ENCODE peak calls at places on chromosomes 2 and 18, in four cellular contexts. One of them, this sample, is unnamed.

GRCh38 chr2:9950521-9951271 is 797 bp upstream of the GRHL1 start:
- DNase-seq in upper lobe of left lung: peak
- DNase-seq in psoas muscle: peak
- DNase-seq in fibroblast of lung: no peak
- DNase-seq in this sample: no peak

GRCh38 chr2:195570329-195570728 is 86.7 kb upstream of the SLC39A10 start:
- DNase-seq in psoas muscle: no peak
- DNase-seq in upper lobe of left lung: no peak
- DNase-seq in fibroblast of lung: no peak
- DNase-seq in this sample: no peak

GRCh38 chr2:188623995-188624643 is 332.4 kb downstream of the GULP1 start:
- DNase-seq in fibroblast of lung: peak
- DNase-seq in psoas muscle: no peak
- DNase-seq in upper lobe of left lung: no peak
- DNase-seq in this sample: no peak

GRCh38 chr2:144648837-144649485 is 129.0 kb upstream of the ZEB2 start:
- DNase-seq in fibroblast of lung: no peak
- DNase-seq in upper lobe of left lung: no peak
- DNase-seq in psoas muscle: no peak
- DNase-seq in this sample: no peak

GRCh38 chr2:237724811-237725478 is 73.6 kb upstream of the RBM44 start:
- DNase-seq in fibroblast of lung: no peak
- DNase-seq in psoas muscle: no peak
- DNase-seq in upper lobe of left lung: no peak
- DNase-seq in this sample: no peak

GRCh38 chr2:8597526-8598225 is 84.2 kb upstream of the ID2 start:
- DNase-seq in upper lobe of left lung: no peak
- DNase-seq in fibroblast of lung: no peak
- DNase-seq in psoas muscle: no peak
- DNase-seq in this sample: no peak

GRCh38 chr2:43541165-43541564 is 54.7 kb downstream of the THADA start:
- DNase-seq in fibroblast of lung: no peak
- DNase-seq in psoas muscle: no peak
- DNase-seq in upper lobe of left lung: no peak
- DNase-seq in this sample: no peak

GRCh38 chr2:3185256-3185655 is 192.4 kb downstream of the EIPR1 start:
- DNase-seq in fibroblast of lung: no peak
- DNase-seq in upper lobe of left lung: no peak
- DNase-seq in psoas muscle: no peak
- DNase-seq in this sample: no peak

GRCh38 chr2:190513877-190514276 is 20.6 kb downstream of the NEMP2 start:
- DNase-seq in upper lobe of left lung: no peak
- DNase-seq in psoas muscle: no peak
- DNase-seq in fibroblast of lung: no peak
- DNase-seq in this sample: no peak

GRCh38 chr2:160309585-160309984 is 109.5 kb upstream of the ITGB6 start:
- DNase-seq in fibroblast of lung: no peak
- DNase-seq in psoas muscle: no peak
- DNase-seq in upper lobe of left lung: no peak
- DNase-seq in this sample: no peak

GRCh38 chr18:48754993-48755473 is 195.7 kb downstream of the SMAD7 start:
- DNase-seq in fibroblast of lung: no peak
- DNase-seq in psoas muscle: no peak
- DNase-seq in upper lobe of left lung: no peak
- DNase-seq in this sample: no peak

GRCh38 chr2:237512774-237513466 is 25.9 kb downstream of the MLPH start:
- DNase-seq in upper lobe of left lung: no peak
- DNase-seq in fibroblast of lung: peak
- DNase-seq in psoas muscle: peak
- DNase-seq in this sample: peak

GRCh38 chr2:8219631-8220393 is 462.0 kb upstream of the ID2 start:
- DNase-seq in psoas muscle: peak
- DNase-seq in upper lobe of left lung: peak
- DNase-seq in fibroblast of lung: no peak
- DNase-seq in this sample: no peak

GRCh38 chr18:48719988-48720654 is 181.3 kb downstream of the CTIF start:
- DNase-seq in fibroblast of lung: no peak
- DNase-seq in upper lobe of left lung: no peak
- DNase-seq in psoas muscle: no peak
- DNase-seq in this sample: no peak

GRCh38 chr2:25165992-25166618 is 2.3 kb downstream of the POMC start:
- DNase-seq in fibroblast of lung: no peak
- DNase-seq in upper lobe of left lung: no peak
- DNase-seq in psoas muscle: no peak
- DNase-seq in this sample: peak

GRCh38 chr18:25826823-25827617 is 263.4 kb downstream of the SS18 start:
- DNase-seq in psoas muscle: no peak
- DNase-seq in fibroblast of lung: peak
- DNase-seq in upper lobe of left lung: no peak
- DNase-seq in this sample: no peak

GRCh38 chr2:19346983-19347618 is 11.3 kb downstream of the OSR1 start:
- DNase-seq in upper lobe of left lung: no peak
- DNase-seq in psoas muscle: no peak
- DNase-seq in fibroblast of lung: no peak
- DNase-seq in this sample: no peak

GRCh38 chr18:57809190-57809589 is 6.1 kb upstream of the ATP8B1 start:
- DNase-seq in psoas muscle: no peak
- DNase-seq in fibroblast of lung: no peak
- DNase-seq in upper lobe of left lung: no peak
- DNase-seq in this sample: no peak

GRCh38 chr2:37365669-37366068 is 21.2 kb downstream of the QPCT start:
- DNase-seq in fibroblast of lung: no peak
- DNase-seq in upper lobe of left lung: no peak
- DNase-seq in psoas muscle: no peak
- DNase-seq in this sample: no peak

GRCh38 chr2:219628235-219628985 is 980 bp downstream of the SLC4A3 start:
- DNase-seq in upper lobe of left lung: peak
- DNase-seq in psoas muscle: no peak
- DNase-seq in fibroblast of lung: no peak
- DNase-seq in this sample: no peak

GRCh38 chr18:52339891-52340371 is at the start of gene DCC:
- DNase-seq in fibroblast of lung: peak
- DNase-seq in psoas muscle: no peak
- DNase-seq in upper lobe of left lung: peak
- DNase-seq in this sample: peak

GRCh38 chr2:101693991-101694588 is 3.4 kb upstream of the MAP4K4 start:
- DNase-seq in fibroblast of lung: no peak
- DNase-seq in upper lobe of left lung: no peak
- DNase-seq in psoas muscle: no peak
- DNase-seq in this sample: no peak

GRCh38 chr2:153595939-153596338 is 117.4 kb upstream of the RPRM start:
- DNase-seq in upper lobe of left lung: no peak
- DNase-seq in psoas muscle: no peak
- DNase-seq in fibroblast of lung: no peak
- DNase-seq in this sample: peak

GRCh38 chr2:174376967-174377366 is 18.6 kb upstream of the SCRN3 start:
- DNase-seq in upper lobe of left lung: no peak
- DNase-seq in psoas muscle: no peak
- DNase-seq in fibroblast of lung: no peak
- DNase-seq in this sample: no peak

GRCh38 chr2:43311276-43311675 is 84.9 kb upstream of the ZFP36L2 start:
- DNase-seq in psoas muscle: no peak
- DNase-seq in upper lobe of left lung: no peak
- DNase-seq in fibroblast of lung: peak
- DNase-seq in this sample: no peak

GRCh38 chr18:47932170-47932569 is 1.7 kb upstream of the SMAD2 start:
- DNase-seq in upper lobe of left lung: no peak
- DNase-seq in psoas muscle: no peak
- DNase-seq in fibroblast of lung: no peak
- DNase-seq in this sample: no peak

GRCh38 chr18:56684277-56684676 is 33.1 kb downstream of the WDR7 start:
- DNase-seq in upper lobe of left lung: no peak
- DNase-seq in psoas muscle: no peak
- DNase-seq in fibroblast of lung: no peak
- DNase-seq in this sample: no peak

GRCh38 chr2:232588680-232589585 is 38.4 kb downstream of the EIF4E2 start:
- DNase-seq in fibroblast of lung: peak
- DNase-seq in upper lobe of left lung: no peak
- DNase-seq in psoas muscle: peak
- DNase-seq in this sample: peak

GRCh38 chr18:70132999-70133398 is 72.5 kb downstream of the RTTN start:
- DNase-seq in psoas muscle: no peak
- DNase-seq in fibroblast of lung: peak
- DNase-seq in upper lobe of left lung: no peak
- DNase-seq in this sample: peak

GRCh38 chr18:68448736-68449135 is 266.2 kb downstream of the TMX3 start:
- DNase-seq in upper lobe of left lung: no peak
- DNase-seq in psoas muscle: no peak
- DNase-seq in fibroblast of lung: peak
- DNase-seq in this sample: no peak

GRCh38 chr2:165239230-165239629 is at the start of gene SCN2A:
- DNase-seq in psoas muscle: no peak
- DNase-seq in upper lobe of left lung: no peak
- DNase-seq in fibroblast of lung: peak
- DNase-seq in this sample: peak

GRCh38 chr2:29766191-29766590 is 155.2 kb downstream of the ALK start:
- DNase-seq in psoas muscle: no peak
- DNase-seq in fibroblast of lung: no peak
- DNase-seq in upper lobe of left lung: no peak
- DNase-seq in this sample: no peak

DNA sequence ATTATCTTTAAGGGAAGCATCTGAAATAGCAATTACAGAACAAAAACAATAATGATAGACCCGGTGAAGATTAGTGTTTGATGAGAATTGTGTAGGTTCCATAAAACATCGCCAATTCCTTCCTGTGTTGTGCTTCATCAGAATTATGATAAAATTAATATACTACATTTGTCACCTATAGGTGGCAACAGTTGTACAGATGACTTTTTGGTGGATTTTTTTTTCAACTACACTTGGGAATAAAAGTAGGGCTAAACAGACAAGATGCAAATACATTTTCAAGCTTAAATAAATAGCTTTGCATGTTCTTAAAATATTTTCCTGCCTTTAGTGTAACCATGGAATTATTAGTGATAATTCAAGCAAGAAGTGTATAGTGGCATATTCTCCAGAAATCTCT is 7.0 kb upstream of the LYPD1 start:
- DNase-seq in fibroblast of lung: peak
- DNase-seq in upper lobe of left lung: no peak
- DNase-seq in psoas muscle: no peak
- DNase-seq in this sample: no peak
- TF ChIP-seq CTCF in fibroblast of lung: no peak
- TF ChIP-seq CTCF in upper lobe of left lung: no peak
- TF ChIP-seq CTCF in psoas muscle: no peak
- TF ChIP-seq CTCF in this sample: no peak

GRCh38 chr2:191705726-191706125 is 27.8 kb downstream of the NABP1 start:
- DNase-seq in upper lobe of left lung: no peak
- DNase-seq in psoas muscle: no peak
- DNase-seq in fibroblast of lung: no peak
- DNase-seq in this sample: no peak
- H3K4me3 ChIP-seq in upper lobe of left lung: no peak
- H3K4me3 ChIP-seq in psoas muscle: no peak
- H3K4me3 ChIP-seq in fibroblast of lung: no peak
- H3K4me3 ChIP-seq in this sample: no peak

GRCh38 chr18:62802523-62802922 is 87.2 kb downstream of the PHLPP1 start:
- DNase-seq in upper lobe of left lung: no peak
- DNase-seq in fibroblast of lung: peak
- DNase-seq in psoas muscle: no peak
- DNase-seq in this sample: no peak
- TF ChIP-seq CTCF in upper lobe of left lung: no peak
- TF ChIP-seq CTCF in fibroblast of lung: no peak
- TF ChIP-seq CTCF in psoas muscle: no peak
- TF ChIP-seq CTCF in this sample: no peak

GRCh38 chr2:74119912-74120825 is 27.5 kb downstream of the BOLA3 start:
- DNase-seq in psoas muscle: peak
- DNase-seq in fibroblast of lung: peak
- DNase-seq in upper lobe of left lung: peak
- DNase-seq in this sample: peak

DNA sequence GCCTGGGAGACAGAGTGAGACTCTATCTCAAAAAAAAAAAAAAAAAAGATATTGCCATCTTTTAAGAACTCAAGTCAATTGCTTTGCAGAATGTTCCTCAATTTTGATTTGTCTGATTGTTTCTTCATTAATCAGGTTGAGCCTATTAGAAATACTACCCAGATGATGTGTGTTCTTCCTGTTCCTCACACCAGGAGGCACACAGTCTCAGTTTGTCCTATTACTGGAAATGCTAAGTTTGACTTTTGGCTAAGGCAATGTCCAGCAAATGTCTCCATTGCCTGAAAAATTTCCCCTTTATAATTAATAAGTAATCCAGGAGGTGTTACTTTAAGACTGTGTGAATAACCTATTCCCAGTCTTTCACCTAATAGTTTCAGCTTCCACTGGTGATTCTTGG is 28.4 kb downstream of the BOLA3 start:
- DNase-seq in fibroblast of lung: peak
- DNase-seq in psoas muscle: no peak
- DNase-seq in upper lobe of left lung: no peak
- DNase-seq in this sample: no peak
- H3K4me3 ChIP-seq in fibroblast of lung: no peak
- H3K4me3 ChIP-seq in psoas muscle: peak
- H3K4me3 ChIP-seq in upper lobe of left lung: peak
- H3K4me3 ChIP-seq in this sample: peak

DNA sequence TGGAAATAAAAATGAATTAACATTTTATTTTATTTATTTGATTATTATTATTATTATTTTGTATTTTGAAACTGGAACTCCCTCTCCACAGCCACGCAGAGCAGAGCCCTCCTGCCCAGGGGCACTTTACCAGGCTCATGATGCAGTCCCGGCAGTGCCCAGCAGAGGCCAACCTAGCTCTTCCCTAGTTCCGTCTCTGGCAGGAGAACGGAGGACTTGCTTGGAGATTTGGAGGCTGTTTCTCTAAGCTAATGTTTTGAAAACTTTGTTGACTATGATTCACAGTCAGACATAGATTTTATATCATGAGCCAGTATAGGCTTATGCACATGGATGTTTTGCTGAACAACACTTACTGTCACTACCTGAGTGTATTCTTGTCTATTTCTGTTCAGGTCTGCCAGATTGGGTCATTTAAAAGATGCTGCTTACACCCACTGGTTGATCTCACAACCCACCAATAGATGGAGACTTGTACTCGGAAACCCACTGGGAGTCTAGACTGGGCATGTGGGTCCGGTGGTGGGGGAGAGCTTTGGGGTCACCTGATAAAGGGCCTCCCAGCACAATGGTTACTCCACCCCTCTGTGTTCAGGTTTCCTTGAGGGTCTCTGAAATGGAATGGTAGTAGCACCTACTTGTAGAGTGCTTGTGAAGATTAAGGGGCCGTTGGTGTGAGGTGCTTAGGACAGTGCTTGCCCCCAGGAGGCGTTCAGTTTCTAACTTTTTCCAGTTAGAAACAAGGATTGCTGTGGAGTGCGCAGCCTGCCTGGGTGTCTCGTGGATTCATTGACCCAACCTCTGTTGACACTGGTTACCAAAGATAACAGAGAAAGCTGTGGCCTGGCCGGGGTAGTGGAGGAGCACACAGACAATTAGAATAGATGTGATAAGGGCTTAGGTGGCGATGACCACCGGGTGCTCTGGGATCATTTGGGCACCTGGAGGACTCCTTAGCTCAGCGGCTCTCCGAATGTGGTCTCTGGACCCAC is 177.3 kb downstream of the HAUS1 start:
- DNase-seq in psoas muscle: peak
- DNase-seq in fibroblast of lung: peak
- DNase-seq in upper lobe of left lung: no peak
- DNase-seq in this sample: peak
- TF ChIP-seq CTCF in psoas muscle: peak
- TF ChIP-seq CTCF in fibroblast of lung: peak
- TF ChIP-seq CTCF in upper lobe of left lung: peak
- TF ChIP-seq CTCF in this sample: peak

This sample was measured in LNCaP clone FGC.